ENCODE peak calls at places on chromosome 6, in ten cellular contexts. G is RCC 7860; N is CD4-positive, CD25-positive, alpha-beta regulatory T cell; L is hippocampal formation; K is HCT116; Z is T-cell; U is kidney tubule cell; D is activated T-cell treated with anti-CD3 and anti-CD28 coated beads for 1 hour; C is heart right ventricle; B is WERI-Rb-1. I is an unnamed sample.

GRCh38 chr6:4644962-4645361 is 131.2 kb upstream of the CDYL start:
- DNase-seq in Z (no peak), G (no peak), C (no peak), D (no peak), B (no peak), K (no peak), U (peak; percentile 39), N (no peak), L (no peak), I (no peak)

GRCh38 chr6:40346241-40346640 is 240.9 kb downstream of the LRFN2 start:
- DNase-seq in L (no peak), K (no peak), N (no peak), B (peak; percentile 5), G (no peak), U (no peak), D (no peak), C (no peak), Z (no peak), I (no peak)

GRCh38 chr6:2766767-2767314 is 1.6 kb downstream of the WRNIP1 start:
- DNase-seq in L (no peak), Z (no peak), G (no peak), B (no peak), U (peak; percentile 25), D (no peak), K (no peak), C (no peak), N (no peak), I (no peak)

GRCh38 chr6:31654574-31655348 is 933 bp upstream of the APOM start:
- DNase-seq in G (no peak), L (no peak), K (no peak), Z (no peak), D (no peak), C (no peak), B (no peak), U (no peak), N (no peak), I (no peak)

GRCh38 chr6:107075951-107076381 is 39.3 kb downstream of the BEND3 start:
- DNase-seq in C (no peak), U (no peak), B (no peak), L (peak; percentile 68), G (no peak), N (no peak), D (no peak), K (no peak), Z (no peak), I (peak; percentile 68)

GRCh38 chr6:159107451-159108260 is 61.5 kb upstream of the FNDC1 start:
- DNase-seq in G (no peak), U (peak; percentile 12), K (no peak), D (peak; percentile 48), Z (peak; percentile 50), B (no peak), N (peak; percentile 83), C (no peak), L (no peak), I (no peak)

GRCh38 chr6:15452182-15452941 is 206.5 kb downstream of the JARID2 start:
- DNase-seq in N (peak; percentile 59), U (no peak), G (no peak), L (no peak), C (no peak), K (no peak), B (no peak), D (no peak), Z (no peak), I (no peak)

GRCh38 chr6:112036088-112036637 is 17.7 kb upstream of the CCN6 start:
- DNase-seq in D (no peak), K (no peak), N (no peak), U (no peak), Z (no peak), B (no peak), G (no peak), L (no peak), C (no peak), I (no peak)

GRCh38 chr6:11812951-11813350 is 34.3 kb upstream of the ADTRP start:
- DNase-seq in Z (no peak), C (no peak), B (no peak), D (no peak), L (no peak), N (no peak), U (no peak), G (no peak), K (no peak), I (no peak)

GRCh38 chr6:53042112-53042511 is 23.1 kb upstream of the FBXO9 start:
- DNase-seq in K (peak; percentile 54), C (no peak), Z (no peak), N (no peak), U (peak; percentile 82), D (no peak), G (peak; percentile 79), B (no peak), L (peak; percentile 37), I (no peak)

GRCh38 chr6:84137051-84137375 is 90.4 kb downstream of the CEP162 start:
- DNase-seq in D (no peak), Z (no peak), C (no peak), U (peak; percentile 6), K (peak; percentile 43), B (no peak), G (no peak), N (no peak), L (no peak), I (no peak)

GRCh38 chr6:2351807-2352431 is 106.5 kb upstream of the GMDS start:
- DNase-seq in Z (no peak), L (no peak), D (no peak), B (no peak), C (no peak), K (no peak), G (no peak), U (peak; percentile 57), N (no peak), I (no peak)

GRCh38 chr6:3797231-3798200 is 46.0 kb upstream of the PXDC1 start:
- DNase-seq in N (no peak), L (no peak), G (peak; percentile 90), D (no peak), C (no peak), U (peak; percentile 94), Z (no peak), B (no peak), K (no peak), I (no peak)

GRCh38 chr6:94300424-94301144 is 881.2 kb upstream of the EPHA7 start:
- DNase-seq in Z (no peak), K (no peak), B (no peak), N (no peak), D (no peak), G (no peak), L (no peak), U (no peak), C (peak; percentile 75), I (no peak)

GRCh38 chr6:28978959-28979561 is 26.1 kb downstream of the ZNF311 start:
- DNase-seq in G (no peak), C (no peak), L (no peak), D (no peak), U (no peak), Z (no peak), N (no peak), K (no peak), B (no peak), I (no peak)

GRCh38 chr6:106309766-106310373 is 15.7 kb downstream of the ATG5 start:
- DNase-seq in G (peak; percentile 51), K (peak; percentile 23), N (no peak), C (no peak), D (no peak), U (peak; percentile 68), B (no peak), L (no peak), Z (no peak), I (no peak)

GRCh38 chr6:124977067-124977908 is 15.1 kb downstream of the RNF217 start:
- DNase-seq in G (no peak), K (no peak), B (no peak), U (peak; percentile 76), L (no peak), D (no peak), C (no peak), N (no peak), Z (no peak), I (no peak)

GRCh38 chr6:53119772-53120409 is 28.8 kb downstream of the GCM1 start:
- DNase-seq in K (peak; percentile 13), C (no peak), D (no peak), Z (no peak), U (peak; percentile 56), L (no peak), N (no peak), B (peak; percentile 91), G (no peak), I (no peak)

GRCh38 chr6:21448485-21449109 is 145.0 kb upstream of the SOX4 start:
- DNase-seq in N (no peak), C (no peak), B (no peak), G (no peak), U (no peak), Z (no peak), D (no peak), L (no peak), K (no peak), I (no peak)

GRCh38 chr6:120992257-120992656 is 342.0 kb downstream of the TBC1D32 start:
- DNase-seq in C (no peak), Z (no peak), B (no peak), G (no peak), U (no peak), K (no peak), L (no peak), N (no peak), D (no peak), I (no peak)

GRCh38 chr6:25309886-25310285 is 30.7 kb downstream of the CARMIL1 start:
- DNase-seq in K (no peak), G (no peak), N (no peak), Z (no peak), U (no peak), L (no peak), D (no peak), B (no peak), C (no peak), I (no peak)